ENCODE peak calls at places on chromosome X, in six cellular contexts. One of them, this sample, is unnamed.

GRCh38 chrX:64184396-64184795 is 21.1 kb downstream of the AMER1 start:
- DNase-seq in IMR-90: no peak
- DNase-seq in H1: no peak
- DNase-seq in substantia nigra: no peak
- DNase-seq in cardiac muscle cell: no peak
- DNase-seq in dorsolateral prefrontal cortex: no peak
- DNase-seq in this sample: no peak

GRCh38 chrX:71542411-71542810 is 9.5 kb downstream of the OGT start:
- DNase-seq in IMR-90: peak; percentile 77
- DNase-seq in H1: no peak
- DNase-seq in substantia nigra: no peak
- DNase-seq in cardiac muscle cell: no peak
- DNase-seq in dorsolateral prefrontal cortex: no peak
- DNase-seq in this sample: no peak

GRCh38 chrX:135543924-135544323 is 23.5 kb downstream of the INTS6L start:
- DNase-seq in IMR-90: no peak
- DNase-seq in H1: no peak
- DNase-seq in substantia nigra: no peak
- DNase-seq in cardiac muscle cell: no peak
- DNase-seq in dorsolateral prefrontal cortex: no peak
- DNase-seq in this sample: no peak

GRCh38 chrX:133171962-133172708 is 46.0 kb downstream of the TFDP3 start:
- DNase-seq in IMR-90: no peak
- DNase-seq in H1: no peak
- DNase-seq in substantia nigra: no peak
- DNase-seq in cardiac muscle cell: peak; percentile 41
- DNase-seq in dorsolateral prefrontal cortex: no peak
- DNase-seq in this sample: peak; percentile 44

GRCh38 chrX:83160096-83160495 is 348.0 kb upstream of the POU3F4 start:
- DNase-seq in IMR-90: no peak
- DNase-seq in H1: no peak
- DNase-seq in substantia nigra: no peak
- DNase-seq in cardiac muscle cell: peak; percentile 0
- DNase-seq in dorsolateral prefrontal cortex: no peak
- DNase-seq in this sample: no peak

GRCh38 chrX:2511326-2511725 is 10.6 kb upstream of the DHRSX start:
- DNase-seq in IMR-90: no peak
- DNase-seq in H1: no peak
- DNase-seq in substantia nigra: no peak
- DNase-seq in cardiac muscle cell: no peak
- DNase-seq in dorsolateral prefrontal cortex: no peak
- DNase-seq in this sample: no peak

GRCh38 chrX:38717871-38718270 is 83.4 kb upstream of the MID1IP1 start:
- DNase-seq in IMR-90: peak; percentile 20
- DNase-seq in H1: no peak
- DNase-seq in substantia nigra: no peak
- DNase-seq in cardiac muscle cell: peak; percentile 29
- DNase-seq in dorsolateral prefrontal cortex: no peak
- DNase-seq in this sample: peak; percentile 21

GRCh38 chrX:85243761-85244410 is at the start of the genes SATL1 and ZNF711:
- DNase-seq in IMR-90: peak; percentile 51
- DNase-seq in H1: peak; percentile 64
- DNase-seq in substantia nigra: peak; percentile 73
- DNase-seq in cardiac muscle cell: peak; percentile 91
- DNase-seq in dorsolateral prefrontal cortex: peak; percentile 58
- DNase-seq in this sample: peak; percentile 12

GRCh38 chrX:298993-299392 is 17.8 kb downstream of the PLCXD1 start:
- DNase-seq in IMR-90: no peak
- DNase-seq in H1: no peak
- DNase-seq in substantia nigra: no peak
- DNase-seq in cardiac muscle cell: no peak
- DNase-seq in dorsolateral prefrontal cortex: no peak
- DNase-seq in this sample: no peak

GRCh38 chrX:153789654-153790053 is 4.5 kb downstream of the IDH3G start:
- DNase-seq in IMR-90: no peak
- DNase-seq in H1: no peak
- DNase-seq in substantia nigra: no peak
- DNase-seq in cardiac muscle cell: no peak
- DNase-seq in dorsolateral prefrontal cortex: no peak
- DNase-seq in this sample: no peak

GRCh38 chrX:9316096-9316495 is 148.8 kb upstream of the TBL1X start:
- DNase-seq in IMR-90: no peak
- DNase-seq in H1: no peak
- DNase-seq in substantia nigra: no peak
- DNase-seq in cardiac muscle cell: no peak
- DNase-seq in dorsolateral prefrontal cortex: no peak
- DNase-seq in this sample: no peak

GRCh38 chrX:136211766-136212556 is 39.2 kb downstream of the MAP7D3 start:
- DNase-seq in IMR-90: no peak
- DNase-seq in H1: no peak
- DNase-seq in substantia nigra: no peak
- DNase-seq in cardiac muscle cell: no peak
- DNase-seq in dorsolateral prefrontal cortex: no peak
- DNase-seq in this sample: no peak

GRCh38 chrX:30364229-30364628 is 55.0 kb upstream of the NR0B1 start:
- DNase-seq in IMR-90: no peak
- DNase-seq in H1: no peak
- DNase-seq in substantia nigra: no peak
- DNase-seq in cardiac muscle cell: no peak
- DNase-seq in dorsolateral prefrontal cortex: no peak
- DNase-seq in this sample: no peak

GRCh38 chrX:67563469-67564448 is 19.9 kb downstream of the AR start:
- DNase-seq in IMR-90: peak; percentile 52
- DNase-seq in H1: no peak
- DNase-seq in substantia nigra: no peak
- DNase-seq in cardiac muscle cell: no peak
- DNase-seq in dorsolateral prefrontal cortex: no peak
- DNase-seq in this sample: no peak
- H3K27ac ChIP-seq in IMR-90: no peak overlapping the region
- H3K27ac ChIP-seq in H1: no peak overlapping the region
- H3K27ac ChIP-seq in substantia nigra: no peak overlapping the region
- H3K27ac ChIP-seq in cardiac muscle cell: no peak overlapping the region
- H3K27ac ChIP-seq in dorsolateral prefrontal cortex: no peak overlapping the region
- H3K27ac ChIP-seq in this sample: no peak overlapping the region

GRCh38 chrX:18898091-18898490 is 85.8 kb downstream of the PHKA2 start:
- DNase-seq in IMR-90: no peak
- DNase-seq in H1: no peak
- DNase-seq in substantia nigra: no peak
- DNase-seq in cardiac muscle cell: no peak
- DNase-seq in dorsolateral prefrontal cortex: no peak
- DNase-seq in this sample: no peak
- H3K27ac ChIP-seq in IMR-90: no peak overlapping the region
- H3K27ac ChIP-seq in H1: no peak overlapping the region
- H3K27ac ChIP-seq in substantia nigra: no peak overlapping the region
- H3K27ac ChIP-seq in cardiac muscle cell: no peak overlapping the region
- H3K27ac ChIP-seq in dorsolateral prefrontal cortex: no peak overlapping the region
- H3K27ac ChIP-seq in this sample: no peak overlapping the region

GRCh38 chrX:10611441-10612090 is 8.8 kb downstream of the MID1 start:
- DNase-seq in IMR-90: peak; percentile 27
- DNase-seq in H1: no peak
- DNase-seq in substantia nigra: no peak
- DNase-seq in cardiac muscle cell: no peak
- DNase-seq in dorsolateral prefrontal cortex: no peak
- DNase-seq in this sample: no peak
- H3K27ac ChIP-seq in IMR-90: peak overlapping the region; percentile 63
- H3K27ac ChIP-seq in H1: no peak overlapping the region
- H3K27ac ChIP-seq in substantia nigra: no peak overlapping the region
- H3K27ac ChIP-seq in cardiac muscle cell: no peak overlapping the region
- H3K27ac ChIP-seq in dorsolateral prefrontal cortex: no peak overlapping the region
- H3K27ac ChIP-seq in this sample: no peak overlapping the region

GRCh38 chrX:101507986-101508385 is 22.7 kb downstream of the ARMCX4 start:
- DNase-seq in IMR-90: no peak
- DNase-seq in H1: no peak
- DNase-seq in substantia nigra: no peak
- DNase-seq in cardiac muscle cell: no peak
- DNase-seq in dorsolateral prefrontal cortex: no peak
- DNase-seq in this sample: no peak
- H3K27ac ChIP-seq in IMR-90: no peak overlapping the region
- H3K27ac ChIP-seq in H1: no peak overlapping the region
- H3K27ac ChIP-seq in substantia nigra: no peak overlapping the region
- H3K27ac ChIP-seq in cardiac muscle cell: no peak overlapping the region
- H3K27ac ChIP-seq in dorsolateral prefrontal cortex: no peak overlapping the region
- H3K27ac ChIP-seq in this sample: no peak overlapping the region

GRCh38 chrX:17525266-17525665 is 150.3 kb downstream of the NHS start:
- DNase-seq in IMR-90: peak; percentile 12
- DNase-seq in H1: no peak
- DNase-seq in substantia nigra: no peak
- DNase-seq in cardiac muscle cell: no peak
- DNase-seq in dorsolateral prefrontal cortex: no peak
- DNase-seq in this sample: no peak

GRCh38 chrX:17527932-17528331 is 152.9 kb downstream of the NHS start:
- DNase-seq in IMR-90: no peak
- DNase-seq in H1: no peak
- DNase-seq in substantia nigra: no peak
- DNase-seq in cardiac muscle cell: no peak
- DNase-seq in dorsolateral prefrontal cortex: no peak
- DNase-seq in this sample: no peak

GRCh38 chrX:17525762-17526555 is 151.0 kb downstream of the NHS start:
- DNase-seq in IMR-90: peak; percentile 62
- DNase-seq in H1: no peak
- DNase-seq in substantia nigra: no peak
- DNase-seq in cardiac muscle cell: no peak
- DNase-seq in dorsolateral prefrontal cortex: no peak
- DNase-seq in this sample: no peak

GRCh38 chrX:17529349-17529748 is 154.3 kb downstream of the NHS start:
- DNase-seq in IMR-90: no peak
- DNase-seq in H1: no peak
- DNase-seq in substantia nigra: no peak
- DNase-seq in cardiac muscle cell: no peak
- DNase-seq in dorsolateral prefrontal cortex: no peak
- DNase-seq in this sample: no peak

GRCh38 chrX:17527135-17527701 is 152.2 kb downstream of the NHS start:
- DNase-seq in IMR-90: peak; percentile 35
- DNase-seq in H1: no peak
- DNase-seq in substantia nigra: no peak
- DNase-seq in cardiac muscle cell: no peak
- DNase-seq in dorsolateral prefrontal cortex: no peak
- DNase-seq in this sample: no peak
- H3K27ac ChIP-seq in IMR-90: peak overlapping the region; percentile 42
- H3K27ac ChIP-seq in H1: no peak overlapping the region
- H3K27ac ChIP-seq in substantia nigra: no peak overlapping the region
- H3K27ac ChIP-seq in cardiac muscle cell: no peak overlapping the region
- H3K27ac ChIP-seq in dorsolateral prefrontal cortex: no peak overlapping the region
- H3K27ac ChIP-seq in this sample: no peak overlapping the region

DNA sequence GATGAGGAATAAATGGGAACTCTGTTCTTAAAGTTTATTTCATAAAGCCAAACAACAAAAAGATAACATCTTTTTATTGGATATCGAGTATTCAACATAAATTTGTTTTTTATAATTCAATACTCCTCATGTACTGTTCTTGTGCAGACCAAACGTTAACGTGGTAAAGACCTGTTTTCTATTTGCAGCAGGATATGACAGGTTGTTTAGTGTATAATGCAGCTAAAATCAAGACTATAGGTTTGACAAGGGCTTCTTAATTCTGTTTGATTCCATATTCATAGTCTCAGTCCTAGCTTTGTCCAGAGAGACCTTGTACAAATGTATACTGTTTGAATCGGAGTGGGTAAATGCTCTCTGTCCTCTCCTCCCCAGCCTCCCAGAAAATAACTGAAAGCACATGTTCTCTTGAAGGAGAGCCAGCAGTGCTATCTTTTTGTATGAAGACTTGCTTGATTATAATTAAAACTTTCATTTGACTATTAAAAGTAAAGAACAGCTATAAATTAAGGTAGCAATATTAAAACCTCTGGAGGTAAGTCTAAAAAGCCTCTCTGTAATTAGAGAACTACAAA is 17.7 kb downstream of the TMSB4X start:
- DNase-seq in IMR-90: no peak
- DNase-seq in H1: no peak
- DNase-seq in substantia nigra: no peak
- DNase-seq in cardiac muscle cell: no peak
- DNase-seq in dorsolateral prefrontal cortex: no peak
- DNase-seq in this sample: no peak
- H3K27ac ChIP-seq in IMR-90: no peak overlapping the region
- H3K27ac ChIP-seq in H1: no peak overlapping the region
- H3K27ac ChIP-seq in substantia nigra: no peak overlapping the region
- H3K27ac ChIP-seq in cardiac muscle cell: no peak overlapping the region
- H3K27ac ChIP-seq in dorsolateral prefrontal cortex: no peak overlapping the region
- H3K27ac ChIP-seq in this sample: no peak overlapping the region

DNA sequence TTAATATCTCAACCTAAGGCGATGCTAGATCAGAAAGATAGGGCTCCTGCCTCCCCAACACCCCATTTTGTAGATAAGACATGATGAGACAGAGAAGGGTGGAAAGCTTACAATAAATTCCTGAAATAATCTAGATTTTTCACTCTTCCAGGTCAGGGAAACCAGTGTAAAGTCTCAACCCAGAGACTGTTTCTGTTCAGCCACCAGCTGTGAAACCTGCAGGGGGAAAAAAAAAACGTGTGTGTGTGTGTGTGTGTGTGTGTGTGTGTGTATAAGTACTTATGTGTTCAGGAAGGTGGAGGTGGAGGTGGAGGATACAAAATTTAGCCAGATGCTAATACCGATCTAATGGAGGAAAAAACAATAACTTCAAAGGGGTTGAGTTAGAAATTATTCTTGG is 773 bp upstream of the ITM2A start:
- DNase-seq in IMR-90: no peak
- DNase-seq in H1: no peak
- DNase-seq in substantia nigra: no peak
- DNase-seq in cardiac muscle cell: no peak
- DNase-seq in dorsolateral prefrontal cortex: no peak
- DNase-seq in this sample: peak; percentile 19
- H3K27ac ChIP-seq in IMR-90: no peak overlapping the region
- H3K27ac ChIP-seq in H1: no peak overlapping the region
- H3K27ac ChIP-seq in substantia nigra: no peak overlapping the region
- H3K27ac ChIP-seq in cardiac muscle cell: no peak overlapping the region
- H3K27ac ChIP-seq in dorsolateral prefrontal cortex: peak overlapping the region; percentile 62
- H3K27ac ChIP-seq in this sample: peak overlapping the region; percentile 79

DNA sequence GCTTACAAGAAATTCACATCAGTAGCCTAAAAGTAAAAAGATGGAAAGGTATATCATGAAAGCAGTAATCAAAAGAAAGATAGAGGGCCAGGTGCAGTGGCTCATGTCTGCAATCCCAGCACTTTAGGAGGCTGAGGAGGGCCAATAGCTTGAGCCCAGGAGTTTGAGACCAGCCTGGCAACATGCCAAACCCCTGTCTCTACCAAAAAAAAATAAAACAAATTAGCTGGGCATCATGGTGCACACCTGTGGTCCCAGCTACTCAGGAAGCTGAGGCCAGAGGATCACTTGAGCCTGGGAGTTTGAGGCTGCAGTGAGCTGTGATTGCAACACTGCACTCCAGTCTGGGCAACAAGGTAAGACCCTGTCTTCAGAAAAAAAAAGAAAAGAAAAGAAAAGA is 55.5 kb downstream of the GSPT2 start:
- DNase-seq in IMR-90: no peak
- DNase-seq in H1: no peak
- DNase-seq in substantia nigra: no peak
- DNase-seq in cardiac muscle cell: no peak
- DNase-seq in dorsolateral prefrontal cortex: no peak
- DNase-seq in this sample: peak; percentile 63
- H3K27ac ChIP-seq in IMR-90: no peak overlapping the region
- H3K27ac ChIP-seq in H1: no peak overlapping the region
- H3K27ac ChIP-seq in substantia nigra: no peak overlapping the region
- H3K27ac ChIP-seq in cardiac muscle cell: no peak overlapping the region
- H3K27ac ChIP-seq in dorsolateral prefrontal cortex: no peak overlapping the region
- H3K27ac ChIP-seq in this sample: no peak overlapping the region

This sample was measured in MM.1S.